ENCODE peak calls at places on chromosome 12, in four cellular contexts. P is LNCaP clone FGC; V is effector CD4-positive, alpha-beta T cell; X is activated T-helper 1 cell treated with anti-CD3 and anti-CD28 coated beads, Interleukin-12 subunit alpha, Interleukin-12 subunit beta, Interleukin-2, Interleukin-4 antibody, amounts not matched to agents 30 ng/mL and 10 ng/mL and 1 ng/mL, durations not matched to agents 14 hours and 24 hours and 36 hours. Y is an unnamed sample.

GRCh38 chr12:3489057-3489456 is 1.9 kb upstream of the PRMT8 start:
- DNase-seq in V (no peak), X (no peak), P (no peak), Y (no peak)

GRCh38 chr12:106709068-106709511 is 65.4 kb upstream of the RIC8B start:
- DNase-seq in P (no peak), V (no peak), X (no peak), Y (no peak)

GRCh38 chr12:28222959-28223662 is 32.9 kb downstream of the CCDC91 start:
- DNase-seq in X (no peak), P (no peak), V (no peak), Y (no peak)

GRCh38 chr12:94089891-94090290 is 58.5 kb upstream of the PLXNC1 start:
- DNase-seq in V (no peak), P (no peak), X (no peak), Y (no peak)

GRCh38 chr12:12400793-12401192 is 43.9 kb downstream of the BORCS5 start:
- DNase-seq in P (no peak), V (no peak), X (no peak), Y (no peak)

GRCh38 chr12:100279612-100280244 is 12.8 kb downstream of the SCYL2 start:
- DNase-seq in X (no peak), P (no peak), V (no peak), Y (no peak)

GRCh38 chr12:48991247-48992050 is 7.7 kb downstream of the DDN start:
- DNase-seq in X (no peak), V (no peak), P (no peak), Y (no peak)

GRCh38 chr12:132490481-132491348 is 764 bp downstream of the FBRSL1 start:
- DNase-seq in P (no peak), X (no peak), V (no peak), Y (no peak)

GRCh38 chr12:65330341-65330740 is 51.9 kb downstream of the MSRB3 start:
- DNase-seq in P (no peak), X (no peak), V (no peak), Y (no peak)

GRCh38 chr12:65854629-65855028 is 30.3 kb downstream of the HMGA2 start:
- DNase-seq in P (no peak), V (no peak), X (no peak), Y (no peak)

GRCh38 chr12:2457215-2458112 is 337.3 kb upstream of the FKBP4 start:
- DNase-seq in X (no peak), V (no peak), P (no peak), Y (no peak)

GRCh38 chr12:2414810-2415567 is 362.2 kb downstream of the CACNA1C start:
- DNase-seq in X (no peak), P (no peak), V (no peak), Y (no peak)

GRCh38 chr12:125143491-125143890 is 78.3 kb downstream of the AACS start:
- DNase-seq in X (no peak), P (peak), V (no peak), Y (no peak)

GRCh38 chr12:89706551-89707348 is 1.9 kb downstream of the ATP2B1 start:
- DNase-seq in P (no peak), V (no peak), X (no peak), Y (no peak)

GRCh38 chr12:21774358-21775129 is at the start of gene KCNJ8:
- DNase-seq in V (no peak), X (no peak), P (no peak), Y (no peak)

GRCh38 chr12:1607940-1608782 is 13.8 kb upstream of the FBXL14 start:
- DNase-seq in X (no peak), V (no peak), P (no peak), Y (no peak)

GRCh38 chr12:110816248-110816647 is 30.5 kb upstream of the CCDC63 start:
- DNase-seq in V (no peak), X (no peak), P (no peak), Y (no peak)

GRCh38 chr12:49511410-49511809 is 27.4 kb upstream of the KCNH3 start:
- DNase-seq in X (no peak), P (no peak), V (no peak), Y (no peak)

GRCh38 chr12:116423053-116423452 is 136.1 kb upstream of the MAP1LC3B2 start:
- DNase-seq in V (no peak), P (no peak), X (no peak), Y (no peak)

GRCh38 chr12:130161261-130162231 is 718 bp upstream of the FZD10 start:
- DNase-seq in X (no peak), P (no peak), V (no peak), Y (no peak)